ENCODE peak calls at places on chromosome 14, in nine cellular contexts. O is KBM-7; W is LoVo; B is Kasumi-1; I is fibroblast of gingiva; M is naive thymus-derived CD4-positive, alpha-beta T cell; F is heart right ventricle; Z is ureter; D is activated gamma-delta T cell. U is an unnamed sample.

GRCh38 chr14:104882325-104882973 is 17.4 kb downstream of the CEP170B start:
- DNase-seq in Z (no peak), B (no peak), W (peak; percentile 81), M (no peak), F (peak; percentile 4), D (no peak), I (no peak), O (no peak), U (no peak)

GRCh38 chr14:97415907-97416306 is 618.7 kb downstream of the VRK1 start:
- DNase-seq in B (no peak), D (no peak), W (no peak), O (no peak), Z (no peak), F (no peak), I (no peak), M (no peak), U (no peak)

GRCh38 chr14:102848830-102849521 is 71.7 kb downstream of the TRAF3 start:
- DNase-seq in D (no peak), B (no peak), M (no peak), F (peak; percentile 32), W (no peak), O (no peak), Z (no peak), I (peak; percentile 56), U (no peak)

GRCh38 chr14:92973265-92973797 is 50.4 kb downstream of the CHGA start:
- DNase-seq in W (peak; percentile 19), I (peak; percentile 69), D (no peak), M (no peak), B (peak; percentile 13), Z (peak; percentile 84), F (peak; percentile 79), O (peak; percentile 57), U (peak; percentile 23)

GRCh38 chr14:53715390-53715730 is 241.3 kb downstream of the BMP4 start:
- DNase-seq in F (no peak), I (peak; percentile 29), O (no peak), W (peak; percentile 79), B (no peak), D (no peak), Z (no peak), M (no peak), U (peak; percentile 77)

GRCh38 chr14:104284107-104284592 is 145.8 kb downstream of the KIF26A start:
- DNase-seq in M (no peak), Z (no peak), W (no peak), D (no peak), F (no peak), O (no peak), I (no peak), B (no peak), U (no peak)

GRCh38 chr14:94771906-94772468 is 2.1 kb upstream of the GSC start:
- DNase-seq in O (no peak), I (no peak), Z (no peak), B (no peak), F (no peak), W (no peak), D (no peak), M (no peak), U (no peak)

GRCh38 chr14:89405712-89406111 is 11.3 kb downstream of the FOXN3 start:
- DNase-seq in F (no peak), I (no peak), O (no peak), M (no peak), B (no peak), Z (no peak), D (no peak), W (no peak), U (no peak)

GRCh38 chr14:21723431-21724045 is 49.9 kb upstream of the OR4E1 start:
- DNase-seq in B (peak; percentile 40), Z (no peak), O (peak; percentile 26), F (no peak), W (no peak), D (no peak), M (peak; percentile 37), I (no peak), U (peak; percentile 60)

GRCh38 chr14:43898709-43899108 is 608.4 kb downstream of the FSCB start:
- DNase-seq in D (no peak), W (no peak), O (no peak), I (no peak), B (no peak), Z (no peak), F (no peak), M (no peak), U (peak; percentile 16)

GRCh38 chr14:104940526-104941150 is 16.0 kb downstream of the PLD4 start:
- DNase-seq in I (no peak), Z (no peak), W (no peak), F (no peak), O (no peak), M (no peak), B (no peak), D (no peak), U (no peak)

GRCh38 chr14:99461411-99461810 is 19.2 kb downstream of the SETD3 start:
- DNase-seq in W (no peak), M (no peak), Z (no peak), I (no peak), D (no peak), O (no peak), B (no peak), F (no peak), U (no peak)

GRCh38 chr14:58098507-58098906 is 53.5 kb downstream of the ARMH4 start:
- DNase-seq in Z (no peak), B (no peak), O (no peak), W (peak; percentile 10), I (no peak), D (no peak), F (peak; percentile 63), M (no peak), U (no peak)

GRCh38 chr14:98173291-98173690 is 1098.7 kb downstream of the BCL11B start:
- DNase-seq in O (no peak), F (no peak), M (peak; percentile 82), W (no peak), B (no peak), I (no peak), D (no peak), Z (no peak), U (no peak)

GRCh38 chr14:85531594-85532391 is 1.8 kb downstream of the FLRT2 start:
- DNase-seq in M (no peak), W (no peak), O (peak; percentile 68), D (no peak), I (peak; percentile 88), F (peak; percentile 52), Z (peak; percentile 68), B (peak; percentile 98), U (no peak)

GRCh38 chr14:80930836-80931389 is 10.6 kb downstream of the CEP128 start:
- DNase-seq in B (peak; percentile 76), O (peak; percentile 85), I (peak; percentile 54), F (no peak), W (peak; percentile 52), Z (no peak), M (peak; percentile 39), D (no peak), U (no peak)

GRCh38 chr14:72665259-72665658 is 228.6 kb downstream of the DPF3 start:
- DNase-seq in Z (no peak), I (peak; percentile 87), M (no peak), F (no peak), B (no peak), O (no peak), D (no peak), W (no peak), U (peak; percentile 7)

GRCh38 chr14:96637521-96637920 is 135.3 kb downstream of the PAPOLA start:
- DNase-seq in F (no peak), M (no peak), B (no peak), Z (no peak), I (no peak), W (no peak), O (no peak), D (no peak), U (no peak)

GRCh38 chr14:53955671-53956426 is 776 bp downstream of the BMP4 start:
- DNase-seq in F (peak; percentile 70), O (peak; percentile 41), B (peak; percentile 29), I (peak; percentile 22), W (peak; percentile 53), Z (peak; percentile 65), D (no peak), M (no peak), U (peak; percentile 37)

GRCh38 chr14:91396959-91397815 is 20.4 kb downstream of the CCDC88C start:
- DNase-seq in Z (peak; percentile 71), M (peak; percentile 70), B (peak; percentile 77), W (no peak), D (no peak), F (no peak), O (peak; percentile 69), I (no peak), U (no peak)

GRCh38 chr14:103710771-103711392 is 4.4 kb downstream of the XRCC3 start:
- DNase-seq in B (no peak), Z (no peak), M (no peak), F (no peak), O (no peak), W (no peak), D (no peak), I (no peak), U (no peak)

GRCh38 chr14:50740858-50741257 is 72.8 kb upstream of the SAV1 start:
- DNase-seq in B (no peak), M (no peak), I (peak; percentile 70), W (no peak), F (no peak), O (no peak), D (no peak), Z (no peak), U (no peak)

GRCh38 chr14:63362305-63362914 is 43.7 kb upstream of the GPHB5 start:
- DNase-seq in F (no peak), I (no peak), O (no peak), M (no peak), D (no peak), B (no peak), Z (no peak), W (no peak), U (no peak)

GRCh38 chr14:46769292-46769691 is 117.7 kb upstream of the RPL10L start:
- DNase-seq in W (no peak), Z (no peak), B (no peak), O (no peak), I (no peak), M (no peak), F (no peak), D (no peak), U (no peak)

GRCh38 chr14:22555573-22556011 is 33.4 kb downstream of the DAD1 start:
- DNase-seq in D (no peak), F (no peak), B (no peak), W (no peak), O (peak; percentile 59), Z (no peak), M (peak; percentile 48), I (no peak), U (no peak)

GRCh38 chr14:54410215-54410614 is 13.4 kb downstream of the CDKN3 start:
- DNase-seq in Z (no peak), D (no peak), I (no peak), F (no peak), M (no peak), W (no peak), O (no peak), B (no peak), U (peak; percentile 20)

GRCh38 chr14:48560421-48560820 is 885.0 kb upstream of the MDGA2 start:
- DNase-seq in D (no peak), M (no peak), B (no peak), F (no peak), I (no peak), Z (no peak), W (no peak), O (no peak), U (no peak)

GRCh38 chr14:53683229-53683628 is 273.4 kb downstream of the BMP4 start:
- DNase-seq in O (no peak), B (no peak), M (no peak), F (no peak), I (no peak), Z (no peak), W (peak; percentile 30), D (no peak), U (no peak)